ENCODE peak calls at places on chromosomes 16 and 17, in eight cellular contexts. X is neural progenitor cell, Z is Peyer's patch, L is heart right ventricle, Q is psoas muscle, V is heart left ventricle, M is AG04450, R is ascending aorta. H is an unnamed sample.

GRCh38 chr17:29048440-29049360 is 5.8 kb downstream of the PIPOX start:
- DNase-seq in R (no peak), Z (no peak), M (no peak), L (no peak), X (peak), Q (no peak), V (no peak), H (no peak)

GRCh38 chr16:51237207-51237606 is 86.1 kb upstream of the SALL1 start:
- DNase-seq in Q (no peak), M (no peak), X (no peak), L (no peak), V (no peak), R (no peak), Z (no peak), H (no peak)

GRCh38 chr17:78821961-78822360 is 18.7 kb downstream of the USP36 start:
- DNase-seq in L (no peak), Q (no peak), Z (no peak), V (no peak), M (no peak), X (no peak), R (no peak), H (no peak)

GRCh38 chr16:62363451-62363850 is 327.2 kb upstream of the CDH8 start:
- DNase-seq in Q (no peak), Z (no peak), X (peak), V (no peak), R (no peak), M (no peak), L (no peak), H (no peak)

GRCh38 chr16:4664538-4665418 is 28.6 kb upstream of the NUDT16L1 start:
- DNase-seq in Z (peak), X (no peak), Q (no peak), L (peak), R (no peak), V (no peak), M (no peak), H (no peak)

GRCh38 chr17:78933025-78933958 is 8.1 kb upstream of the TIMP2 start:
- DNase-seq in R (peak), L (no peak), Z (no peak), V (no peak), X (no peak), M (peak), Q (peak), H (peak)

GRCh38 chr16:23505180-23505665 is 5.1 kb downstream of the GGA2 start:
- DNase-seq in X (peak), M (no peak), Q (no peak), V (no peak), Z (no peak), R (no peak), L (no peak), H (no peak)

GRCh38 chr16:19169081-19169639 is 1.1 kb downstream of the SYT17 start:
- DNase-seq in L (no peak), Q (no peak), X (no peak), Z (no peak), M (no peak), R (no peak), V (no peak), H (no peak)

GRCh38 chr16:11639925-11640899 is 28.0 kb upstream of the SNN start:
- DNase-seq in L (peak), R (peak), X (peak), V (peak), Q (peak), M (peak), Z (no peak), H (peak)

GRCh38 chr16:30068333-30068732 is 2.8 kb downstream of the ALDOA start:
- DNase-seq in X (no peak), Q (no peak), L (no peak), M (no peak), V (no peak), Z (no peak), R (no peak), H (no peak)
- TF ChIP-seq CTCF in X (no peak), Q (no peak), L (no peak), M (no peak), V (no peak), Z (no peak), R (no peak), H (no peak)

GRCh38 chr17:41499714-41500113 is 5.7 kb downstream of the KRT13 start:
- DNase-seq in X (no peak), L (no peak), Q (no peak), M (no peak), V (no peak), R (no peak), Z (no peak), H (no peak)
- H3K27ac ChIP-seq in X (no peak), L (no peak), Q (no peak), M (no peak), V (no peak), R (no peak), Z (no peak), H (no peak)

DNA sequence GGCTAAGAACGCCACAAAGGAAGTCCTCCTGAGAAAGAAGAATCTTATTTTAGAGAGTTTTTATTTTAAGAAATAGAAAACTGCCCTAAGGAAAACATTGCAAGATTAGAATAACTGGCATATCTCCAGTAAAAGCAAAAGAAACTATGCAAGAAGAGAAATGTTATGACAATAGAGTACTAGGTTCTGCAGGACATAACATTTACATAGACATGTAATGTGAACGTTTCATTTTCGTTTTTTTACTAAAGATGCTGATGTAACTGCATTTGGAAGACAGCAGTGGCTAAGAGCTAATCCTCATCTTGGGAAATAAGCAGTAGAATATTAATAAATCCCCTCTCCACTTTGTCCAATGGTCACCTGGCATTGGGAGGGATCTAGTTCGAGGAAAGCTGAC is 7.8 kb upstream of the ASGR2 start:
- DNase-seq in Z (no peak), M (no peak), X (no peak), L (no peak), V (no peak), Q (no peak), R (no peak), H (no peak)
- TF ChIP-seq CTCF in Z (no peak), M (no peak), X (no peak), L (no peak), V (no peak), Q (no peak), R (no peak), H (no peak)

DNA sequence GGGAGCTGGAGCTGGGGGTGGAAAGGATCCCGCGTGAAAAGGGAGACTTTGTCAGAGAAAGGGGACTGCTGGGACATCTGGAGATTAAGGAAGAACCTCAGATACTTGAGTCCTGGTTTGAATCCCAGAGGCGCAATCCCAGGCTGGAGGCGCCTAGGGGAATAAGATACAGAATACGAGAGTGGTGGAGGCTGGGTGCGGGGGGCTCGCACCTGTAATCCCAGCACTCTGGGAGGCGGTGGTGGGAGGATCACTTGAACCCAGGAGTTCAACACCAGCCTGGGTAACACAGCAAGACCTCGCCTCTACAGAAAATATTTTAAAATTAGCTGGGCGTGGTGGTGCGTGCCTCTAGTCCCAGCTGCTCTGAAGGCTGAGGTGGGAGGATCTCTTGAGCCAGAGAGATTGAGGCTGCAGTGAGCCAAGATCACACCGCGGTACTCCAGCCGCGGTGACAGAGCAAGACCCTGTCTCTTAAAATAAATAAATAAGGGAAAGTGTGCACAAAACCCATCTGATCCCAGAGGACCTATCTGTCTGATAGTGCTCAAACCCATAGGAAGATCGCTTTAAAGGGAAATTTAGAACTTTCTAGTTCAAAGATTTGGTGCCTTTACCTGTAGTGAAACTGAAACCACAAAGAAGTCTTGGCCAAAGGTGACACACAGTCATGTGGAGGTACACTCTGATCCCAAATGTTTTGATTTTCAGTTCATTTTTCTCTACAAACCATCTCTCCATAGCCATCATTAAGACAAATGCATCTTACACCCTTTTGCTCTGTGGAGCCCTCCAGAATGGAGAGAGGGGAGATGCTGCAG is 625 bp upstream of the SCRN2 start:
- DNase-seq in Z (no peak), M (no peak), V (no peak), R (no peak), Q (no peak), L (no peak), X (no peak), H (no peak)
- H3K27ac ChIP-seq in Z (peak), M (no peak), V (peak), R (peak), Q (peak), L (peak), X (no peak), H (peak)

GRCh38 chr17:80283116-80283852 is 22.6 kb downstream of the RNF213 start:
- DNase-seq in L (no peak), V (no peak), Z (no peak), M (no peak), R (no peak), X (no peak), Q (no peak), H (no peak)

GRCh38 chr17:80277751-80278671 is 17.4 kb downstream of the RNF213 start:
- DNase-seq in Q (no peak), Z (no peak), X (no peak), R (no peak), V (no peak), L (no peak), M (no peak), H (no peak)

GRCh38 chr17:80284631-80285030 is 24.0 kb downstream of the RNF213 start:
- DNase-seq in V (no peak), R (no peak), Q (no peak), X (peak), L (no peak), Z (no peak), M (no peak), H (no peak)

GRCh38 chr17:80281516-80281915 is 20.9 kb downstream of the RNF213 start:
- DNase-seq in X (no peak), R (no peak), L (no peak), Z (no peak), Q (no peak), V (no peak), M (no peak), H (no peak)

DNA sequence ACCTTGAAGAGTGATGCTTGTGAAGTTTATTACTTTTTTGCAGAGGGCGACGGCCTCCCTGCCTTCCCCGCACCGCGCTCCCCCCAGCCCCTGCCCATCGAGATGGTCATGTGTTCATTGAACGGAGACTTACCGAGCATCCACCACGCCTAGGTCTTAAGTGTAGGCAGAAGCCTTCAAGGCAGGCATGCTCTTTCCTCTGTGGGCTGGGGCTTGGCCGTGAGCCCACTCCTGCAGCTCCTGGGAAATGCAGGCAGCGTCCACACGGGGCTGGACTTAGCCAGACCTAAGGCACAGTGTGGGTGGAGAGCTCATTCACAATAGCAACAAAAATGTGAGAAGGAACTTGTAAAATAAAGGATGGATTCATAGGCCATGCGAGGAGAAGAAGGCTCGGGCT is 19.2 kb downstream of the RNF213 start:
- DNase-seq in Z (no peak), X (no peak), R (no peak), M (peak), L (peak), Q (peak), V (peak), H (no peak)
- TF ChIP-seq CTCF in Z (no peak), X (no peak), R (no peak), M (peak), L (no peak), Q (no peak), V (no peak), H (no peak)